ENCODE peak calls at places on chromosomes 7 and 10, in seven cellular contexts. One of them, this sample, is unnamed.

GRCh38 chr10:8638088-8638672 is 583.7 kb downstream of the GATA3 start:
- DNase-seq in HFFc6: no peak
- DNase-seq in GM04504: no peak
- DNase-seq in LoVo: no peak
- DNase-seq in stimulated activated naive CD4-positive, alpha-beta T cell treated with Interleukin-2 at 50 U/mL for 16 hours: no peak
- DNase-seq in upper lobe of right lung: no peak
- DNase-seq in amygdala: no peak
- DNase-seq in this sample: no peak

GRCh38 chr10:3631709-3632330 is 153.2 kb downstream of the KLF6 start:
- DNase-seq in stimulated activated naive CD4-positive, alpha-beta T cell treated with Interleukin-2 at 50 U/mL for 16 hours: no peak
- DNase-seq in LoVo: no peak
- DNase-seq in amygdala: no peak
- DNase-seq in upper lobe of right lung: no peak
- DNase-seq in GM04504: no peak
- DNase-seq in HFFc6: no peak
- DNase-seq in this sample: no peak

GRCh38 chr7:91436655-91437054 is 172.4 kb downstream of the FZD1 start:
- DNase-seq in upper lobe of right lung: no peak
- DNase-seq in GM04504: no peak
- DNase-seq in amygdala: no peak
- DNase-seq in stimulated activated naive CD4-positive, alpha-beta T cell treated with Interleukin-2 at 50 U/mL for 16 hours: no peak
- DNase-seq in HFFc6: no peak
- DNase-seq in LoVo: no peak
- DNase-seq in this sample: no peak

GRCh38 chr10:28332699-28333098 is 29.8 kb upstream of the MPP7 start:
- DNase-seq in GM04504: no peak
- DNase-seq in HFFc6: no peak
- DNase-seq in stimulated activated naive CD4-positive, alpha-beta T cell treated with Interleukin-2 at 50 U/mL for 16 hours: no peak
- DNase-seq in upper lobe of right lung: no peak
- DNase-seq in LoVo: no peak
- DNase-seq in amygdala: no peak
- DNase-seq in this sample: no peak

GRCh38 chr10:70803768-70804423 is 11.9 kb upstream of the SGPL1 start:
- DNase-seq in LoVo: no peak
- DNase-seq in HFFc6: no peak
- DNase-seq in upper lobe of right lung: no peak
- DNase-seq in stimulated activated naive CD4-positive, alpha-beta T cell treated with Interleukin-2 at 50 U/mL for 16 hours: no peak
- DNase-seq in GM04504: no peak
- DNase-seq in amygdala: no peak
- DNase-seq in this sample: no peak

GRCh38 chr10:102593074-102593803 is 51.0 kb upstream of the TRIM8 start:
- DNase-seq in amygdala: no peak
- DNase-seq in stimulated activated naive CD4-positive, alpha-beta T cell treated with Interleukin-2 at 50 U/mL for 16 hours: no peak
- DNase-seq in upper lobe of right lung: peak
- DNase-seq in LoVo: no peak
- DNase-seq in HFFc6: peak
- DNase-seq in GM04504: no peak
- DNase-seq in this sample: no peak

GRCh38 chr10:22682237-22683192 is 31.9 kb downstream of the PIP4K2A start:
- DNase-seq in amygdala: no peak
- DNase-seq in GM04504: no peak
- DNase-seq in stimulated activated naive CD4-positive, alpha-beta T cell treated with Interleukin-2 at 50 U/mL for 16 hours: peak
- DNase-seq in upper lobe of right lung: no peak
- DNase-seq in LoVo: no peak
- DNase-seq in HFFc6: peak
- DNase-seq in this sample: peak

GRCh38 chr10:114412907-114413386 is 8.6 kb upstream of the AFAP1L2 start:
- DNase-seq in LoVo: peak
- DNase-seq in HFFc6: no peak
- DNase-seq in GM04504: no peak
- DNase-seq in amygdala: no peak
- DNase-seq in upper lobe of right lung: no peak
- DNase-seq in stimulated activated naive CD4-positive, alpha-beta T cell treated with Interleukin-2 at 50 U/mL for 16 hours: no peak
- DNase-seq in this sample: peak

GRCh38 chr10:18737841-18738240 is 78.6 kb downstream of the ARL5B start:
- DNase-seq in amygdala: no peak
- DNase-seq in upper lobe of right lung: no peak
- DNase-seq in stimulated activated naive CD4-positive, alpha-beta T cell treated with Interleukin-2 at 50 U/mL for 16 hours: no peak
- DNase-seq in LoVo: no peak
- DNase-seq in GM04504: peak
- DNase-seq in HFFc6: peak
- DNase-seq in this sample: peak

GRCh38 chr10:94172332-94172731 is 178.6 kb downstream of the PLCE1 start:
- DNase-seq in upper lobe of right lung: no peak
- DNase-seq in LoVo: no peak
- DNase-seq in HFFc6: no peak
- DNase-seq in stimulated activated naive CD4-positive, alpha-beta T cell treated with Interleukin-2 at 50 U/mL for 16 hours: no peak
- DNase-seq in GM04504: no peak
- DNase-seq in amygdala: no peak
- DNase-seq in this sample: no peak

GRCh38 chr10:4183761-4184261 is 398.8 kb upstream of the KLF6 start:
- DNase-seq in GM04504: peak
- DNase-seq in HFFc6: peak
- DNase-seq in upper lobe of right lung: no peak
- DNase-seq in stimulated activated naive CD4-positive, alpha-beta T cell treated with Interleukin-2 at 50 U/mL for 16 hours: no peak
- DNase-seq in LoVo: no peak
- DNase-seq in amygdala: no peak
- DNase-seq in this sample: no peak

GRCh38 chr7:151386301-151387160 is 23.3 kb downstream of the WDR86 start:
- DNase-seq in HFFc6: no peak
- DNase-seq in amygdala: no peak
- DNase-seq in LoVo: peak
- DNase-seq in GM04504: no peak
- DNase-seq in stimulated activated naive CD4-positive, alpha-beta T cell treated with Interleukin-2 at 50 U/mL for 16 hours: no peak
- DNase-seq in upper lobe of right lung: no peak
- DNase-seq in this sample: no peak

GRCh38 chr10:63722537-63722936 is 201.3 kb downstream of the REEP3 start:
- DNase-seq in upper lobe of right lung: no peak
- DNase-seq in stimulated activated naive CD4-positive, alpha-beta T cell treated with Interleukin-2 at 50 U/mL for 16 hours: no peak
- DNase-seq in LoVo: no peak
- DNase-seq in HFFc6: peak
- DNase-seq in amygdala: no peak
- DNase-seq in GM04504: peak
- DNase-seq in this sample: no peak

GRCh38 chr7:129853661-129854268 is 99.0 kb downstream of the UBE2H start:
- DNase-seq in LoVo: no peak
- DNase-seq in GM04504: no peak
- DNase-seq in amygdala: no peak
- DNase-seq in stimulated activated naive CD4-positive, alpha-beta T cell treated with Interleukin-2 at 50 U/mL for 16 hours: no peak
- DNase-seq in upper lobe of right lung: no peak
- DNase-seq in HFFc6: peak
- DNase-seq in this sample: no peak

GRCh38 chr7:73342645-73343044 is 14.7 kb downstream of the FKBP6 start:
- DNase-seq in amygdala: peak
- DNase-seq in upper lobe of right lung: no peak
- DNase-seq in LoVo: peak
- DNase-seq in HFFc6: peak
- DNase-seq in stimulated activated naive CD4-positive, alpha-beta T cell treated with Interleukin-2 at 50 U/mL for 16 hours: no peak
- DNase-seq in GM04504: no peak
- DNase-seq in this sample: peak

GRCh38 chr10:80260295-80261243 is 28.9 kb downstream of the MAT1A start:
- DNase-seq in stimulated activated naive CD4-positive, alpha-beta T cell treated with Interleukin-2 at 50 U/mL for 16 hours: no peak
- DNase-seq in HFFc6: peak
- DNase-seq in upper lobe of right lung: no peak
- DNase-seq in GM04504: no peak
- DNase-seq in amygdala: peak
- DNase-seq in LoVo: no peak
- DNase-seq in this sample: no peak

GRCh38 chr10:69428138-69428537 is 11.4 kb upstream of the TACR2 start:
- DNase-seq in HFFc6: no peak
- DNase-seq in stimulated activated naive CD4-positive, alpha-beta T cell treated with Interleukin-2 at 50 U/mL for 16 hours: no peak
- DNase-seq in GM04504: no peak
- DNase-seq in upper lobe of right lung: no peak
- DNase-seq in LoVo: no peak
- DNase-seq in amygdala: no peak
- DNase-seq in this sample: no peak

GRCh38 chr7:44447874-44448425 is 42.5 kb downstream of the NUDCD3 start:
- DNase-seq in stimulated activated naive CD4-positive, alpha-beta T cell treated with Interleukin-2 at 50 U/mL for 16 hours: no peak
- DNase-seq in amygdala: no peak
- DNase-seq in HFFc6: no peak
- DNase-seq in GM04504: no peak
- DNase-seq in LoVo: no peak
- DNase-seq in upper lobe of right lung: no peak
- DNase-seq in this sample: no peak

GRCh38 chr7:150737265-150738055 is at the start of gene GIMAP5:
- DNase-seq in GM04504: no peak
- DNase-seq in HFFc6: no peak
- DNase-seq in stimulated activated naive CD4-positive, alpha-beta T cell treated with Interleukin-2 at 50 U/mL for 16 hours: peak
- DNase-seq in LoVo: no peak
- DNase-seq in upper lobe of right lung: no peak
- DNase-seq in amygdala: no peak
- DNase-seq in this sample: no peak

GRCh38 chr10:102431452-102432124 is 786 bp downstream of the CUEDC2 start:
- DNase-seq in LoVo: peak
- DNase-seq in upper lobe of right lung: no peak
- DNase-seq in stimulated activated naive CD4-positive, alpha-beta T cell treated with Interleukin-2 at 50 U/mL for 16 hours: no peak
- DNase-seq in amygdala: no peak
- DNase-seq in GM04504: no peak
- DNase-seq in HFFc6: no peak
- DNase-seq in this sample: peak

GRCh38 chr7:24933298-24933697 is 46.7 kb downstream of the OSBPL3 start:
- DNase-seq in HFFc6: no peak
- DNase-seq in stimulated activated naive CD4-positive, alpha-beta T cell treated with Interleukin-2 at 50 U/mL for 16 hours: no peak
- DNase-seq in GM04504: no peak
- DNase-seq in amygdala: no peak
- DNase-seq in upper lobe of right lung: no peak
- DNase-seq in LoVo: no peak
- DNase-seq in this sample: no peak

GRCh38 chr10:13105184-13105583 is 5.2 kb downstream of the OPTN start:
- DNase-seq in HFFc6: no peak
- DNase-seq in GM04504: no peak
- DNase-seq in upper lobe of right lung: no peak
- DNase-seq in stimulated activated naive CD4-positive, alpha-beta T cell treated with Interleukin-2 at 50 U/mL for 16 hours: no peak
- DNase-seq in amygdala: no peak
- DNase-seq in LoVo: no peak
- DNase-seq in this sample: no peak

GRCh38 chr10:69087600-69088470 is at the start of gene SRGN:
- DNase-seq in HFFc6: peak
- DNase-seq in amygdala: peak
- DNase-seq in LoVo: no peak
- DNase-seq in upper lobe of right lung: no peak
- DNase-seq in GM04504: no peak
- DNase-seq in stimulated activated naive CD4-positive, alpha-beta T cell treated with Interleukin-2 at 50 U/mL for 16 hours: peak
- DNase-seq in this sample: no peak

GRCh38 chr10:109895095-109895818 is 28.1 kb downstream of the XPNPEP1 start:
- DNase-seq in upper lobe of right lung: no peak
- DNase-seq in GM04504: no peak
- DNase-seq in HFFc6: peak
- DNase-seq in amygdala: peak
- DNase-seq in stimulated activated naive CD4-positive, alpha-beta T cell treated with Interleukin-2 at 50 U/mL for 16 hours: no peak
- DNase-seq in LoVo: no peak
- DNase-seq in this sample: no peak

GRCh38 chr10:74991435-74991834 is 120.0 kb upstream of the SAMD8 start:
- DNase-seq in GM04504: no peak
- DNase-seq in LoVo: peak
- DNase-seq in stimulated activated naive CD4-positive, alpha-beta T cell treated with Interleukin-2 at 50 U/mL for 16 hours: no peak
- DNase-seq in HFFc6: peak
- DNase-seq in amygdala: no peak
- DNase-seq in upper lobe of right lung: no peak
- DNase-seq in this sample: peak

GRCh38 chr10:99555371-99556224 is 22.9 kb downstream of the NKX2-3 start:
- DNase-seq in HFFc6: peak
- DNase-seq in amygdala: no peak
- DNase-seq in stimulated activated naive CD4-positive, alpha-beta T cell treated with Interleukin-2 at 50 U/mL for 16 hours: no peak
- DNase-seq in LoVo: no peak
- DNase-seq in upper lobe of right lung: no peak
- DNase-seq in GM04504: no peak
- DNase-seq in this sample: no peak

GRCh38 chr10:99993994-99994689 is 15.6 kb downstream of the DNMBP start:
- DNase-seq in HFFc6: peak
- DNase-seq in LoVo: no peak
- DNase-seq in GM04504: peak
- DNase-seq in stimulated activated naive CD4-positive, alpha-beta T cell treated with Interleukin-2 at 50 U/mL for 16 hours: peak
- DNase-seq in amygdala: peak
- DNase-seq in upper lobe of right lung: peak
- DNase-seq in this sample: peak

GRCh38 chr10:89207181-89207800 is at the start of gene CH25H:
- DNase-seq in amygdala: peak
- DNase-seq in stimulated activated naive CD4-positive, alpha-beta T cell treated with Interleukin-2 at 50 U/mL for 16 hours: peak
- DNase-seq in LoVo: peak
- DNase-seq in GM04504: peak
- DNase-seq in HFFc6: peak
- DNase-seq in upper lobe of right lung: peak
- DNase-seq in this sample: no peak

GRCh38 chr7:100153713-100154519 is 4.6 kb downstream of the TRAPPC14 start:
- DNase-seq in upper lobe of right lung: no peak
- DNase-seq in amygdala: no peak
- DNase-seq in HFFc6: no peak
- DNase-seq in LoVo: no peak
- DNase-seq in stimulated activated naive CD4-positive, alpha-beta T cell treated with Interleukin-2 at 50 U/mL for 16 hours: no peak
- DNase-seq in GM04504: no peak
- DNase-seq in this sample: no peak

GRCh38 chr10:103197177-103197576 is 4.1 kb upstream of the NT5C2 start:
- DNase-seq in HFFc6: peak
- DNase-seq in stimulated activated naive CD4-positive, alpha-beta T cell treated with Interleukin-2 at 50 U/mL for 16 hours: no peak
- DNase-seq in GM04504: peak
- DNase-seq in LoVo: peak
- DNase-seq in amygdala: peak
- DNase-seq in upper lobe of right lung: no peak
- DNase-seq in this sample: peak

GRCh38 chr7:31059551-31059950 is 7.4 kb downstream of the ADCYAP1R1 start:
- DNase-seq in amygdala: no peak
- DNase-seq in GM04504: no peak
- DNase-seq in stimulated activated naive CD4-positive, alpha-beta T cell treated with Interleukin-2 at 50 U/mL for 16 hours: no peak
- DNase-seq in HFFc6: no peak
- DNase-seq in upper lobe of right lung: no peak
- DNase-seq in LoVo: no peak
- DNase-seq in this sample: no peak